ENCODE peak calls at places on chromosomes 11 and 22, in eight cellular contexts. One of them, this sample, is unnamed.

GRCh38 chr22:39306456-39307361 is 12.7 kb downstream of the RPL3 start:
- ATAC-seq in gastrocnemius medialis: no peak
- ATAC-seq in pancreas: no peak
- ATAC-seq in heart right ventricle: no peak
- ATAC-seq in RWPE2: no peak
- ATAC-seq in upper lobe of left lung: no peak
- ATAC-seq in right lobe of liver: no peak
- ATAC-seq in aorta: no peak
- ATAC-seq in this sample: no peak

GRCh38 chr11:12238420-12238819 is 128.0 kb downstream of the MICAL2 start:
- ATAC-seq in gastrocnemius medialis: no peak
- ATAC-seq in pancreas: no peak
- ATAC-seq in heart right ventricle: peak; percentile 36
- ATAC-seq in RWPE2: no peak
- ATAC-seq in upper lobe of left lung: no peak
- ATAC-seq in right lobe of liver: no peak
- ATAC-seq in aorta: no peak
- ATAC-seq in this sample: no peak

GRCh38 chr11:17208257-17208999 is 642 bp upstream of the PIK3C2A start:
- ATAC-seq in gastrocnemius medialis: peak; percentile 70
- ATAC-seq in pancreas: peak; percentile 88
- ATAC-seq in heart right ventricle: peak; percentile 36
- ATAC-seq in RWPE2: peak; percentile 73
- ATAC-seq in upper lobe of left lung: peak; percentile 68
- ATAC-seq in right lobe of liver: peak; percentile 58
- ATAC-seq in aorta: peak; percentile 78
- ATAC-seq in this sample: peak; percentile 64

GRCh38 chr11:76752321-76753175 is 30.6 kb upstream of the TSKU start:
- ATAC-seq in gastrocnemius medialis: peak; percentile 90
- ATAC-seq in pancreas: peak; percentile 77
- ATAC-seq in heart right ventricle: peak; percentile 93
- ATAC-seq in RWPE2: peak; percentile 60
- ATAC-seq in upper lobe of left lung: peak; percentile 95
- ATAC-seq in right lobe of liver: peak; percentile 72
- ATAC-seq in aorta: peak; percentile 91
- ATAC-seq in this sample: peak; percentile 95

GRCh38 chr11:61149624-61150615 is 11.3 kb downstream of the VPS37C start:
- ATAC-seq in gastrocnemius medialis: no peak
- ATAC-seq in pancreas: peak; percentile 52
- ATAC-seq in heart right ventricle: no peak
- ATAC-seq in RWPE2: peak; percentile 36
- ATAC-seq in upper lobe of left lung: peak; percentile 18
- ATAC-seq in right lobe of liver: peak; percentile 31
- ATAC-seq in aorta: no peak
- ATAC-seq in this sample: no peak

GRCh38 chr11:119691020-119691666 is 37.9 kb downstream of the NECTIN1 start:
- ATAC-seq in gastrocnemius medialis: no peak
- ATAC-seq in pancreas: no peak
- ATAC-seq in heart right ventricle: no peak
- ATAC-seq in RWPE2: no peak
- ATAC-seq in upper lobe of left lung: no peak
- ATAC-seq in right lobe of liver: no peak
- ATAC-seq in aorta: no peak
- ATAC-seq in this sample: no peak

GRCh38 chr11:73612601-73613137 is 14.8 kb upstream of the FAM168A start:
- ATAC-seq in gastrocnemius medialis: no peak
- ATAC-seq in pancreas: no peak
- ATAC-seq in heart right ventricle: no peak
- ATAC-seq in RWPE2: no peak
- ATAC-seq in upper lobe of left lung: no peak
- ATAC-seq in right lobe of liver: no peak
- ATAC-seq in aorta: no peak
- ATAC-seq in this sample: no peak

GRCh38 chr11:72723508-72723907 is 28.7 kb downstream of the ARAP1 start:
- ATAC-seq in gastrocnemius medialis: no peak
- ATAC-seq in pancreas: no peak
- ATAC-seq in heart right ventricle: no peak
- ATAC-seq in RWPE2: no peak
- ATAC-seq in upper lobe of left lung: no peak
- ATAC-seq in right lobe of liver: peak; percentile 1
- ATAC-seq in aorta: no peak
- ATAC-seq in this sample: no peak

GRCh38 chr11:130592056-130592455 is 143.6 kb downstream of the ADAMTS15 start:
- ATAC-seq in gastrocnemius medialis: no peak
- ATAC-seq in pancreas: no peak
- ATAC-seq in heart right ventricle: no peak
- ATAC-seq in RWPE2: peak; percentile 55
- ATAC-seq in upper lobe of left lung: no peak
- ATAC-seq in right lobe of liver: no peak
- ATAC-seq in aorta: no peak
- ATAC-seq in this sample: no peak

GRCh38 chr11:73363147-73363546 is 13.1 kb upstream of the RELT start:
- ATAC-seq in gastrocnemius medialis: no peak
- ATAC-seq in pancreas: no peak
- ATAC-seq in heart right ventricle: no peak
- ATAC-seq in RWPE2: no peak
- ATAC-seq in upper lobe of left lung: no peak
- ATAC-seq in right lobe of liver: no peak
- ATAC-seq in aorta: no peak
- ATAC-seq in this sample: no peak

GRCh38 chr11:103842191-103842590 is 194.2 kb upstream of the DDI1 start:
- ATAC-seq in gastrocnemius medialis: no peak
- ATAC-seq in pancreas: no peak
- ATAC-seq in heart right ventricle: no peak
- ATAC-seq in RWPE2: no peak
- ATAC-seq in upper lobe of left lung: peak; percentile 41
- ATAC-seq in right lobe of liver: no peak
- ATAC-seq in aorta: no peak
- ATAC-seq in this sample: no peak

GRCh38 chr11:33808228-33808828 is 34.0 kb upstream of the FBXO3 start:
- ATAC-seq in gastrocnemius medialis: peak; percentile 93
- ATAC-seq in pancreas: peak; percentile 94
- ATAC-seq in heart right ventricle: peak; percentile 89
- ATAC-seq in RWPE2: peak; percentile 90
- ATAC-seq in upper lobe of left lung: peak; percentile 91
- ATAC-seq in right lobe of liver: peak; percentile 97
- ATAC-seq in aorta: peak; percentile 91
- ATAC-seq in this sample: peak; percentile 85

GRCh38 chr11:128963744-128964340 is 21.2 kb upstream of the TP53AIP1 start:
- ATAC-seq in gastrocnemius medialis: no peak
- ATAC-seq in pancreas: no peak
- ATAC-seq in heart right ventricle: no peak
- ATAC-seq in RWPE2: no peak
- ATAC-seq in upper lobe of left lung: no peak
- ATAC-seq in right lobe of liver: no peak
- ATAC-seq in aorta: no peak
- ATAC-seq in this sample: no peak

GRCh38 chr11:34523053-34523452 is 9.5 kb upstream of the ELF5 start:
- ATAC-seq in gastrocnemius medialis: no peak
- ATAC-seq in pancreas: no peak
- ATAC-seq in heart right ventricle: no peak
- ATAC-seq in RWPE2: no peak
- ATAC-seq in upper lobe of left lung: no peak
- ATAC-seq in right lobe of liver: no peak
- ATAC-seq in aorta: no peak
- ATAC-seq in this sample: no peak

GRCh38 chr11:36090351-36091245 is 146.7 kb downstream of the LDLRAD3 start:
- ATAC-seq in gastrocnemius medialis: no peak
- ATAC-seq in pancreas: no peak
- ATAC-seq in heart right ventricle: no peak
- ATAC-seq in RWPE2: no peak
- ATAC-seq in upper lobe of left lung: no peak
- ATAC-seq in right lobe of liver: no peak
- ATAC-seq in aorta: no peak
- ATAC-seq in this sample: no peak
- H3K36me3 ChIP-seq in gastrocnemius medialis: no peaks in the 10 kb centered on the region
- H3K36me3 ChIP-seq in pancreas: no peaks in the 10 kb centered on the region
- H3K36me3 ChIP-seq in heart right ventricle: no peaks in the 10 kb centered on the region
- H3K36me3 ChIP-seq in RWPE2: peaks cover 7% of the 10 kb centered on the region
- H3K36me3 ChIP-seq in upper lobe of left lung: no peaks in the 10 kb centered on the region
- H3K36me3 ChIP-seq in right lobe of liver: no peaks in the 10 kb centered on the region
- H3K36me3 ChIP-seq in aorta: no peaks in the 10 kb centered on the region
- H3K36me3 ChIP-seq in this sample: peaks cover 10% of the 10 kb centered on the region

GRCh38 chr22:42831712-42832111 is 25.4 kb downstream of the ARFGAP3 start:
- ATAC-seq in gastrocnemius medialis: no peak
- ATAC-seq in pancreas: no peak
- ATAC-seq in heart right ventricle: no peak
- ATAC-seq in RWPE2: no peak
- ATAC-seq in upper lobe of left lung: no peak
- ATAC-seq in right lobe of liver: no peak
- ATAC-seq in aorta: no peak
- ATAC-seq in this sample: no peak
- H3K36me3 ChIP-seq in gastrocnemius medialis: peaks cover 92% of the 10 kb centered on the region
- H3K36me3 ChIP-seq in pancreas: peaks cover 4% of the 10 kb centered on the region
- H3K36me3 ChIP-seq in heart right ventricle: no peaks in the 10 kb centered on the region
- H3K36me3 ChIP-seq in RWPE2: peaks cover 74% of the 10 kb centered on the region
- H3K36me3 ChIP-seq in upper lobe of left lung: peaks cover 28% of the 10 kb centered on the region
- H3K36me3 ChIP-seq in right lobe of liver: peaks cover 6% of the 10 kb centered on the region
- H3K36me3 ChIP-seq in aorta: peaks cover 4% of the 10 kb centered on the region
- H3K36me3 ChIP-seq in this sample: peaks cover 100% of the 10 kb centered on the region

GRCh38 chr22:44724859-44725258 is 22.9 kb downstream of the PRR5 start:
- ATAC-seq in gastrocnemius medialis: no peak
- ATAC-seq in pancreas: no peak
- ATAC-seq in heart right ventricle: no peak
- ATAC-seq in RWPE2: no peak
- ATAC-seq in upper lobe of left lung: no peak
- ATAC-seq in right lobe of liver: no peak
- ATAC-seq in aorta: no peak
- ATAC-seq in this sample: no peak
- H3K36me3 ChIP-seq in gastrocnemius medialis: no peaks in the 10 kb centered on the region
- H3K36me3 ChIP-seq in pancreas: no peaks in the 10 kb centered on the region
- H3K36me3 ChIP-seq in heart right ventricle: no peaks in the 10 kb centered on the region
- H3K36me3 ChIP-seq in RWPE2: no peaks in the 10 kb centered on the region
- H3K36me3 ChIP-seq in upper lobe of left lung: no peaks in the 10 kb centered on the region
- H3K36me3 ChIP-seq in right lobe of liver: no peaks in the 10 kb centered on the region
- H3K36me3 ChIP-seq in aorta: no peaks in the 10 kb centered on the region
- H3K36me3 ChIP-seq in this sample: peaks cover 9% of the 10 kb centered on the region

GRCh38 chr11:47164321-47164720 is 12.4 kb downstream of the ARFGAP2 start:
- ATAC-seq in gastrocnemius medialis: no peak
- ATAC-seq in pancreas: no peak
- ATAC-seq in heart right ventricle: no peak
- ATAC-seq in RWPE2: no peak
- ATAC-seq in upper lobe of left lung: no peak
- ATAC-seq in right lobe of liver: no peak
- ATAC-seq in aorta: no peak
- ATAC-seq in this sample: no peak

GRCh38 chr11:47163898-47164297 is 12.8 kb downstream of the ARFGAP2 start:
- ATAC-seq in gastrocnemius medialis: no peak
- ATAC-seq in pancreas: no peak
- ATAC-seq in heart right ventricle: no peak
- ATAC-seq in RWPE2: no peak
- ATAC-seq in upper lobe of left lung: no peak
- ATAC-seq in right lobe of liver: no peak
- ATAC-seq in aorta: no peak
- ATAC-seq in this sample: no peak

GRCh38 chr11:47165294-47165840 is 11.3 kb downstream of the ARFGAP2 start:
- ATAC-seq in gastrocnemius medialis: no peak
- ATAC-seq in pancreas: no peak
- ATAC-seq in heart right ventricle: no peak
- ATAC-seq in RWPE2: no peak
- ATAC-seq in upper lobe of left lung: no peak
- ATAC-seq in right lobe of liver: no peak
- ATAC-seq in aorta: no peak
- ATAC-seq in this sample: no peak

GRCh38 chr11:47163198-47163597 is 13.5 kb downstream of the ARFGAP2 start:
- ATAC-seq in gastrocnemius medialis: no peak
- ATAC-seq in pancreas: no peak
- ATAC-seq in heart right ventricle: no peak
- ATAC-seq in RWPE2: no peak
- ATAC-seq in upper lobe of left lung: no peak
- ATAC-seq in right lobe of liver: no peak
- ATAC-seq in aorta: no peak
- ATAC-seq in this sample: no peak

GRCh38 chr11:47166368-47166767 is 10.3 kb downstream of the ARFGAP2 start:
- ATAC-seq in gastrocnemius medialis: no peak
- ATAC-seq in pancreas: no peak
- ATAC-seq in heart right ventricle: no peak
- ATAC-seq in RWPE2: no peak
- ATAC-seq in upper lobe of left lung: no peak
- ATAC-seq in right lobe of liver: no peak
- ATAC-seq in aorta: no peak
- ATAC-seq in this sample: no peak
- H3K36me3 ChIP-seq in gastrocnemius medialis: peaks cover 79% of the 10 kb centered on the region
- H3K36me3 ChIP-seq in pancreas: peaks cover 24% of the 10 kb centered on the region
- H3K36me3 ChIP-seq in heart right ventricle: peaks cover 26% of the 10 kb centered on the region
- H3K36me3 ChIP-seq in RWPE2: peaks cover 71% of the 10 kb centered on the region
- H3K36me3 ChIP-seq in upper lobe of left lung: peaks cover 52% of the 10 kb centered on the region
- H3K36me3 ChIP-seq in right lobe of liver: no peaks in the 10 kb centered on the region
- H3K36me3 ChIP-seq in aorta: peaks cover 15% of the 10 kb centered on the region
- H3K36me3 ChIP-seq in this sample: peaks cover 86% of the 10 kb centered on the region